ENCODE peak calls at places on chromosomes 12 and 14, in ten cellular contexts. Z, E, M, S, X, Q, H, A, V and T are unnamed samples.

GRCh38 chr14:21428930-21429329 is 27.0 kb downstream of the CHD8 start:
- DNase-seq in Z (no peak), E (no peak), M (no peak), S (no peak), X (no peak), Q (peak), H (no peak), A (no peak), V (no peak), T (no peak)

GRCh38 chr14:68961781-68962584 is 17.1 kb downstream of the ACTN1 start:
- DNase-seq in Z (no peak), E (no peak), M (peak), S (peak), X (no peak), Q (peak), H (peak), A (no peak), V (no peak), T (no peak)

GRCh38 chr14:102774391-102775153 is 2.7 kb upstream of the TRAF3 start:
- DNase-seq in Z (peak), E (peak), M (peak), S (peak), X (no peak), Q (no peak), H (peak), A (peak), V (no peak), T (no peak)

GRCh38 chr14:56248442-56248841 is 130.2 kb downstream of the PELI2 start:
- DNase-seq in Z (no peak), E (no peak), M (no peak), S (no peak), X (no peak), Q (no peak), H (no peak), A (no peak), V (no peak), T (no peak)

GRCh38 chr14:65846469-65846868 is 433.9 kb downstream of the FUT8 start:
- DNase-seq in Z (no peak), E (no peak), M (no peak), S (no peak), X (no peak), Q (no peak), H (no peak), A (no peak), V (no peak), T (no peak)

GRCh38 chr12:127485528-127485927 is 781.4 kb upstream of the TMEM132C start:
- DNase-seq in Z (no peak), E (no peak), M (no peak), S (peak), X (no peak), Q (no peak), H (peak), A (peak), V (no peak), T (no peak)

GRCh38 chr12:11746024-11746771 is 96.7 kb downstream of the ETV6 start:
- DNase-seq in Z (no peak), E (no peak), M (no peak), S (peak), X (no peak), Q (no peak), H (peak), A (no peak), V (no peak), T (no peak)

GRCh38 chr12:88325828-88326214 is 183.7 kb downstream of the TMTC3 start:
- DNase-seq in Z (no peak), E (no peak), M (no peak), S (no peak), X (no peak), Q (no peak), H (peak), A (no peak), V (no peak), T (no peak)

GRCh38 chr14:80211143-80212024 is at the start of gene DIO2:
- DNase-seq in Z (no peak), E (no peak), M (no peak), S (no peak), X (no peak), Q (peak), H (peak), A (no peak), V (no peak), T (no peak)

GRCh38 chr12:2925322-2925995 is 33.7 kb upstream of the TEAD4 start:
- DNase-seq in Z (no peak), E (no peak), M (no peak), S (no peak), X (no peak), Q (no peak), H (peak), A (peak), V (no peak), T (no peak)

GRCh38 chr14:20662968-20663731 is 21.2 kb upstream of the RNASE4 start:
- DNase-seq in Z (peak), E (no peak), M (peak), S (no peak), X (peak), Q (peak), H (peak), A (peak), V (peak), T (peak)

DNA sequence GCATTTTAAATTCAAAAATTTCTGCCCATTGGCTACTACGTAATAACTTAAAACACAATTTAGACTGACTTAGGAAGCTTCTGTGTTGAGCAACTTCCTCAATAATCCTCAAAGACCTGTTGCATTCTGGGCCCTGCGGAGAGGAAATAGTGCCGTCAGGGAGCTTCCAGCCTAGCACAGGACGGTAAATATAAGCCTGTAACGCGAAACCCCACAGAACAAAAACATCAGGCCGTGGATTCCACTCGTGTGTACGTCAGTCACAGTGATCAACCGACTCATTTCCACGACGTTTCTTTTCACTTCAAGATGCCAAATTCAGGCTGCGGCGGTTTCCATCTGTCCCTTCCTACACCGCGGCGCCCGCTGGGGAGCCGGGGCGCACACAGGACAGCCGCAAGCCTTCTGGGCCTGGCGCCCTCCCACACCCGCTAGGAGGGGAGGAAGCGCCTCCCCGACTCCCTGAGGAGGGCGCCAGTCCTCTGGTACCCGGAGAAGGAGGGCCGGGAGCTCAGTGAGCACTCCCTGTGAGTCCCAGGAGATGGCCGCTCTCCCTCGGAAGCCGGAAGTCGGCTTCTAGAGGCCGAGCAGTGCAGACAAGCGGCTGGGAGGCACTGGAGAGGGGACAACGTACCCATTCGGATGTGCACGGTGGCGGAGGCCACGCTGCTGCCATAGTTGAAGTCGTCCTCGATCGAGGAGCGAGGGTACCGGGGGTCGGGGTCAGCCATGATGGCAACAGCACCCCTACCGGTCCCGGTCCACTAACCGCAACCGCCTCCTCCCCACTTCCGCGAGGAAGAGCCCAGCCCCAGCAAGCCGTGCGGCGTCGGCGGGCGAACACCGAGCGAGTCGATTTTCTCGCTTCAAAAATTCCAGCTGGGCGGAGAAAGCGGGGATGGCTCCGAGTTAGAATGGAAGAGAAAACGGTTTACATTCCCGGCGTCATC is at the start of gene TMBIM4:
- DNase-seq in Z (peak), E (peak), M (peak), S (peak), X (peak), Q (peak), H (peak), A (peak), V (peak), T (peak)
- TF ChIP-seq POLR2A in Z (peak), E (peak), M (peak), S (peak), X (peak), Q (peak), H (peak), A (peak), V (peak), T (peak)

DNA sequence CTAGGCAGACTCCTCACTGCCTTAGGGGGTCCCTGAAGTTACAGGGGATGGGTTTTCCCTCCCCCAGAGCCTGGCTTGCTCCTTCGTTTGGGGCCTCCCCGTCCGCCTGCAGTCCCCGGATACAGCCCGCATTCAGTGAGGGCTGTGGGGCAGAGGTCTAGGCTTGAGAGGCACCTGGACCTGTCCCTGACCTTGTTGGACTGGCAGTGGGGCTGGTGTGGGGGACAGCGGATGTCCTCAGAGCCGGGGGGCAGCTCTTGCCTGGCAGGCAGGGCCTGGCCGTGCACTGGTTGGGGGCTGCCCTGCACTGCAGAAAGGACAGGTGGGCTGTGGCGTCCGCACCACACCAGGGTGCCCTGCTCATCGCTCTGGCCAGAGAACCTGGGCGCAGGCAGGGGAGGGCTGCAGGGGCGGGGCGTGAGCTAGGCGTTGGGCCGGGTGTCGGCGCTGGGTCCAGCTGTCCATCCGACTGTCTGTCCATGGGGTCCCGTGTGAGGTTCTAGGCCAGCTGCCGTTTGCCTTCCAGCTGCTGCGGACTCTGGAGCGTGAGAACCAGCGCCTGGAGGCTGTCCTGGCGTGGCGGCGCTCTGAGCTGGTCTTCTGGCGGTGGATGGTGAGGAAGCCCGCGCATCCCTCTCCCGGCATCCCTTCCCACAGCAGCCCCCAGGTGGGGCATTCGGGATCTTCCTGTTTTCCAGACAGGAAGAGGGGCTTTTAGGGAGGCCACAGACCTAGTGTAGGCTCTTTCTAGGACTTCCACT is 6.0 kb downstream of the TEDC1 start:
- DNase-seq in Z (peak), E (peak), M (no peak), S (no peak), X (no peak), Q (no peak), H (no peak), A (no peak), V (peak), T (no peak)
- TF ChIP-seq POLR2A in Z (no peak), E (no peak), M (no peak), S (no peak), X (no peak), Q (no peak), H (no peak), A (no peak), V (no peak), T (no peak)

GRCh38 chr12:31590730-31591307 is at the start of gene DENND5B:
- DNase-seq in Z (peak), E (peak), M (peak), S (peak), X (no peak), Q (peak), H (peak), A (peak), V (peak), T (peak)
- TF ChIP-seq POLR2A in Z (peak), E (no peak), M (no peak), S (peak), X (peak), Q (no peak), H (no peak), A (peak), V (peak), T (no peak)

DNA sequence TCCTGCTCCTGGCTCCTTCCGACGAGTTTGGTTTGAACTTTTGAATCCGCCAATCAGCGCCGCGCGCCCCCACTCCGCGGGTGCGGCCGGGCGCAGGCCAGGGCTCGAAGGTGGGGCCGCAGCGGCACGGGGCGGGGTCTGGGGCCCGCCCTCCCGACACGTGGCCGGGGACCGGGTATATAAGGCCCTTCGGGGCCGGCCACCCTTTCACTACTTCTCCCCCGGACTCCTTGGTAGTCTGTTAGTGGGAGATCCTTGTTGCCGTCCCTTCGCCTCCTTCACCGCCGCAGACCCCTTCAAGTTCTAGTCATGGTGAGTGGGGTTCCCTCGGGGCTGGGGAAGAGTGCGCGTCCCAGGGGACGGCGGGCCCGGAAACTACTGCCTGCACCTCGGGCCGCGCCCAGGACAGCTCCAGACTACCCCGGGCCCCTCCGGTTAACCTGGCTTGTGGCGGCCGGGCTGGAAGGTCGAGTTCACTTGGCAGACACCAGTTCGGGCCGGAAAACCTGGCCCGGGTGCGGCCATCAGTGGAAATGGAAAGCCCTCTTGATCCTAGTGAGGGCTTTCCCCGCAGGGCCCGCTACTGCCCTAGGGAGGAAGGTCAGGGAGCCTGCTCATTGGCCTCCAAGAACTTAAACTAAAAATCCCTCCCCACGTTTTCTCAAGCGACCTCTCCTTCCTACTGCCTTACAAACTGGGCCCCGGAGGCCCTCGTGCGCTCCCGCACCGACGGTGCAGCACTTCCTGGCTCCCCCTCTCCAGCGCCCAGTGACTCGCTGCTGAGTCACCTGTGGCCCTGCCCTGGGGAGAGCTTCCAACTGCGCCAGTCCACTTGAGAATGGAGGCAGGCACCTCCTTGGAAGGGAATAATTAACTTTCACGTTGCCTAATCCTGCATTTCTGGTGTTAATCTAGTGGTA is at the start of gene TUBA1C:
- DNase-seq in Z (peak), E (peak), M (peak), S (peak), X (peak), Q (peak), H (peak), A (peak), V (peak), T (peak)
- TF ChIP-seq POLR2A in Z (peak), E (peak), M (peak), S (peak), X (peak), Q (peak), H (peak), A (peak), V (peak), T (peak)